ENCODE peak calls at places on chromosomes 3 and 15, in six cellular contexts. K, A, X, F, V and O are unnamed samples.

GRCh38 chr3:133996251-133996661 is 33.5 kb downstream of the SLCO2A1 start:
- DNase-seq in K (no peak), V (peak; percentile 72), F (no peak), A (no peak), X (peak; percentile 27), O (no peak)

GRCh38 chr15:42364529-42364928 is 5.2 kb downstream of the CAPN3 start:
- DNase-seq in K (peak; percentile 30), A (no peak), V (no peak), X (no peak), F (no peak), O (no peak)

GRCh38 chr15:94247789-94248638 is 16.7 kb downstream of the MCTP2 start:
- DNase-seq in A (peak; percentile 82), X (no peak), K (no peak), V (no peak), F (no peak), O (no peak)

GRCh38 chr15:39115379-39116057 is 465.4 kb upstream of the THBS1 start:
- DNase-seq in A (no peak), X (no peak), V (no peak), K (peak; percentile 91), F (peak; percentile 86), O (no peak)

GRCh38 chr3:52998781-52999509 is 46.9 kb downstream of the SFMBT1 start:
- DNase-seq in V (no peak), A (no peak), K (peak; percentile 38), X (no peak), F (peak; percentile 58), O (no peak)

GRCh38 chr3:30518201-30518864 is 88.1 kb upstream of the TGFBR2 start:
- DNase-seq in X (no peak), F (no peak), K (no peak), A (peak; percentile 68), V (no peak), O (no peak)

GRCh38 chr3:129312671-129313414 is 34.2 kb downstream of the HMCES start:
- DNase-seq in V (peak; percentile 56), F (no peak), K (peak; percentile 60), A (no peak), X (peak; percentile 35), O (no peak)

GRCh38 chr3:108744762-108745161 is 12.4 kb downstream of the RETNLB start:
- DNase-seq in V (no peak), F (no peak), X (no peak), A (no peak), K (no peak), O (no peak)

GRCh38 chr15:59371458-59372351 is 966 bp downstream of the MYO1E start:
- DNase-seq in K (no peak), A (no peak), F (peak; percentile 66), X (no peak), V (peak; percentile 69), O (no peak)

GRCh38 chr15:60957111-60957510 is 272.0 kb downstream of the RORA start:
- DNase-seq in X (no peak), K (no peak), F (no peak), V (no peak), A (no peak), O (no peak)

GRCh38 chr3:189355481-189356201 is 183.9 kb downstream of the TPRG1 start:
- DNase-seq in A (peak; percentile 52), V (peak; percentile 64), X (peak; percentile 38), K (peak; percentile 93), F (peak; percentile 91), O (peak; percentile 11)

GRCh38 chr3:23629181-23629893 is 176.4 kb upstream of the UBE2E1 start:
- DNase-seq in F (peak; percentile 32), V (peak; percentile 35), X (peak; percentile 44), K (peak; percentile 61), A (no peak), O (no peak)

DNA sequence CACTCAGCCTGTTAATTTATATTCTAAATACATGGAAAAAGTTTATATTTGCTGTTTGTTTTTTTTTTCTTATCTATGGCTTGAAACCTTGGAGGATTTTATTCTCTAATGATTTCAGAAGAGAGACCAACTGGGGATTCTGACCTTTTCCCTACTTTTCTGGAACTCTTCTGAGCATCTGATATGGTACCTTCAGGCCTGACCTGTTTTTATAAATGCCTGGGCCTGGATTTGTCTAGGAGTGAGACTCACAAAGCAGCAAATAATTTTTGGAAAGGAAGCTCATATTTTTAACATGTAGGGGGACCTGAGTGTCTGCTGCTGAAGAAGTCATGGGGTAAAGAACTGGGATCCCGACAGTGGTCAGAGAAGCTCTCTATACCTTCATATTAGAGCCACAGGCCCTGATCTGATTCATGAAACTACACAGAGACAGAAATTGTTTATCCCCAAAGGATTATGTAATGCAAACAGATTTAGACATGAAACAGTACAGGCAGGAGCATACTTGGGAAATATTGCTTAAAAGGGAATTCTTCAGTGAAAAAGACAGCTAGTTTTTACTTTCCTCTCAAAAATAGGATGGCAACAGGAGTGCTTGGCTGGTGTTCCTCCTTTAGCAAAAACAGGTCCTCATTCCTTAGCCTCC is 15.9 kb downstream of the PPM1L start:
- DNase-seq in A (no peak), F (no peak), X (no peak), K (no peak), V (no peak), O (no peak)
- H3K27ac ChIP-seq in A (no peak overlapping the region), F (no peak overlapping the region), X (no peak overlapping the region), K (no peak overlapping the region), V (no peak overlapping the region), O (no peak overlapping the region)

DNA sequence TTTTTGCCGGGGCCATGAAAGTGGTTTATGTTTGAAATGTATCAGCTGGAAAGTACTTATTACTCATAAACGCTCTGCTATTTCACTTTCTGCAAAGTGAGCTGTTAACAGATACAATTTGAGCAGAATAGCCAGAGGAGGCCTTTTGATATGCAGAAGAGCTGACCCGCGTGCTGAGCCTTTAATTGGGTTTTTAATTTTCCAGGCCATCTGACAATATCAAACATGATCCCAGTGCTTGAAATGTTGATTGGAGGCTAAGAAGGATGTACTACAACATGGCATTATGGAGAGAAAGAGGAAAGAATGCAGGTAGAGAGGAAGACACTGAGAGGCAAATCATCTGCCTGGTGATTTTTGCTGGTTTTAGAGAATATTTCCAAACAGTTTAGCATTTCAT is 261.3 kb upstream of the MEIS2 start:
- DNase-seq in A (no peak), F (no peak), K (no peak), X (no peak), V (no peak), O (no peak)
- H3K27ac ChIP-seq in A (no peak overlapping the region), F (no peak overlapping the region), K (no peak overlapping the region), X (no peak overlapping the region), V (no peak overlapping the region), O (no peak overlapping the region)

DNA sequence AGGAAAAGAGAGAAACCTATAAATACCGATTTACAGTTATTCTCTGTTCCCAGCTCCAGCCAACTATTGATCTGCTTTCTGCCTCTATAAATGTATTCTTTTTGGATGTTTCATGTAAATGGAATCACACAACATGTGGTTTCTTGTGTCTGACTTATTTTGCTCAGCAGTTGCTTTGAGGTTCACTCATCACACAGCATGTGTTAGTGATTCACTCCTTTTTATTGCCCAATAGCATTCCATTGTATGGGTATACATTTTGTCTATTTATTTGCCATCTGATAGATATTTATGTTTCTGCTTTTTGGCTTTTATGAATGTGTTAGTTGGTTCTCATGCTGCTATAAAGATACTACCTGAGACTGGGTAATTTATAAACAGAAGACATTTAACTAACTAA is 23.6 kb downstream of the CCR1 start:
- DNase-seq in X (no peak), K (peak; percentile 94), V (no peak), F (peak; percentile 91), A (no peak), O (no peak)
- H3K27ac ChIP-seq in X (no peak overlapping the region), K (no peak overlapping the region), V (no peak overlapping the region), F (peak overlapping the region; percentile 65), A (no peak overlapping the region), O (no peak overlapping the region)

DNA sequence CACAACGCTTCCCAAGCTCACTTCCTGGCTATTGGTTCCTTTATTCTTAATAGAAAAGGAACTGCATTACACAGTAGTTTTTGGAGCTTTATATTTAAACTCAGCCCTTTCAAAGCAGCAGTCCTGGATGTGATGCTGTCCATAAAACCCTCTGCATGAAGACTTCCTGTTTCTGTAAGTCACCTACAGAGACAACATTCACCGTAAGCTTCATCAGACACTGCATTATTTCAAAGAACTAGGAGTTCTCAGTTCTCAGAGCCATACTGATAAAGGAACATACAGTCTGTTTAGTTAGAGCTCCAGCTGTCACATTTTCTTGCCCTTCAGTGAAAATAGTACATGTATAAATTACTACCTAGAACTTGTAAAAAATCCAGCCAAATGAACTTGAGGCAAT is 81.4 kb downstream of the CSNK1G1 start:
- DNase-seq in K (no peak), V (no peak), F (no peak), X (no peak), A (no peak), O (no peak)
- H3K27ac ChIP-seq in K (no peak overlapping the region), V (no peak overlapping the region), F (no peak overlapping the region), X (no peak overlapping the region), A (no peak overlapping the region), O (no peak overlapping the region)

DNA sequence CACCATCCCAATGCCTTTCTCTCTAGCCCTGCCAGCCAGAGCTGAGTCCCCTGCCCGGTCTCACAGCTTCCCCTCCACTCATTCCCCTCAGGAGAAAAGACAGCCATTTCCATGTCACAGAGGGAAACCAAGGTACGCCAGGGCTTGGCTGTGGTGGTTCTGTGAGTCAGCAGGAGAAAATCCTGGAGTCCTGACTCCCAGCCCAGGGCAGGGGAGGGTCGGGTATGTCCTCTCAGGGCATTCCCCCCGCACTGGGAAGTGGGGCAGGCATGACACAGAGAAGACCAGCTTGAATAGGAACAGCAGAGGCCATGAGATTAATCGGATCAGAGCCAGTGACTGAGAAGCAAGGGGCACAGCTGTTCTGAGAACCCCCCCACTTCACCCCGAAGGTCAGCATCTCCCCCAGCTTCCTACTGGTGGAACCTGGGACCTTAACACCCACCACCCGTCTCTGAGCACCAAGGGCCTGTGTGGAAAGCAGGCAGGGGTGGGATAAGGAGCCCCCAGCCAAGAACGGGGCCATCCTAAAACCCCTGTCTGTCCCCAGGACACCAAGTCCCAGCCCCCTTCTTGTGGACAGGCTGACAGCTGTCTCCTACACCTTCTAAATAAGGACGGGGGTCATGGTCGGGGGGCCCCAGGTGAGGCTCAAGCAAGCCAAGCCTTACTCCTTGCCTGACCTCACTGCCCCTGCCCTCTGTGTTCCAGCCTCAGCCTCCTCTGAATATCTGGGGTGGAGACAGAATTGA is 843 bp upstream of the SLC38A3 start:
- DNase-seq in K (no peak), A (no peak), V (no peak), F (no peak), X (no peak), O (no peak)
- H3K27ac ChIP-seq in K (no peak overlapping the region), A (peak overlapping the region; percentile 86), V (no peak overlapping the region), F (no peak overlapping the region), X (no peak overlapping the region), O (no peak overlapping the region)

GRCh38 chr3:47365213-47366153 is 15.3 kb upstream of the PTPN23 start:
- DNase-seq in K (peak; percentile 30), F (peak; percentile 54), X (no peak), V (no peak), A (no peak), O (peak; percentile 13)

GRCh38 chr3:47359283-47359682 is 21.5 kb upstream of the PTPN23 start:
- DNase-seq in F (no peak), X (no peak), V (no peak), K (no peak), A (no peak), O (no peak)

GRCh38 chr3:47367631-47368030 is 13.2 kb upstream of the PTPN23 start:
- DNase-seq in A (no peak), F (no peak), V (no peak), X (no peak), K (no peak), O (no peak)

GRCh38 chr3:47366833-47367232 is 14.0 kb upstream of the PTPN23 start:
- DNase-seq in V (no peak), F (no peak), X (no peak), A (no peak), K (no peak), O (no peak)

GRCh38 chr3:47362704-47363103 is 18.1 kb upstream of the PTPN23 start:
- DNase-seq in V (peak; percentile 8), F (no peak), X (no peak), K (no peak), A (no peak), O (no peak)
- H3K27ac ChIP-seq in V (no peak overlapping the region), F (no peak overlapping the region), X (no peak overlapping the region), K (no peak overlapping the region), A (no peak overlapping the region), O (no peak overlapping the region)